ENCODE peak calls at places on chromosome 21, in five cellular contexts. One of them, this sample, is unnamed.

GRCh38 chr21:30434033-30434631 is 4.1 kb downstream of the KRTAP13-4 start:
- DNase-seq in H1: peak
- DNase-seq in IMR-90: no peak
- DNase-seq in H9: peak
- DNase-seq in neuronal stem cell: peak
- DNase-seq in this sample: peak

GRCh38 chr21:35234725-35235124 is 185.6 kb upstream of the RUNX1 start:
- DNase-seq in IMR-90: no peak
- DNase-seq in neuronal stem cell: no peak
- DNase-seq in H9: no peak
- DNase-seq in H1: no peak
- DNase-seq in this sample: no peak

GRCh38 chr21:28124541-28124940 is 868.1 kb downstream of the LTN1 start:
- DNase-seq in IMR-90: peak
- DNase-seq in H1: no peak
- DNase-seq in H9: no peak
- DNase-seq in neuronal stem cell: no peak
- DNase-seq in this sample: no peak

GRCh38 chr21:20996421-20997307 is 1.5 kb upstream of the NCAM2 start:
- DNase-seq in neuronal stem cell: peak
- DNase-seq in H1: no peak
- DNase-seq in IMR-90: peak
- DNase-seq in H9: peak
- DNase-seq in this sample: no peak

GRCh38 chr21:44878053-44878982 is 4.8 kb upstream of the PTTG1IP start:
- DNase-seq in H9: no peak
- DNase-seq in neuronal stem cell: no peak
- DNase-seq in H1: no peak
- DNase-seq in IMR-90: peak
- DNase-seq in this sample: peak

GRCh38 chr21:27060190-27060589 is 93.3 kb upstream of the ADAMTS5 start:
- DNase-seq in IMR-90: peak
- DNase-seq in H9: no peak
- DNase-seq in neuronal stem cell: no peak
- DNase-seq in H1: no peak
- DNase-seq in this sample: no peak

GRCh38 chr21:26115346-26115745 is 55.2 kb downstream of the APP start:
- DNase-seq in H1: no peak
- DNase-seq in H9: no peak
- DNase-seq in neuronal stem cell: no peak
- DNase-seq in IMR-90: no peak
- DNase-seq in this sample: no peak

GRCh38 chr21:42120056-42120903 is 49.2 kb downstream of the UMODL1 start:
- DNase-seq in IMR-90: no peak
- DNase-seq in neuronal stem cell: no peak
- DNase-seq in H1: no peak
- DNase-seq in H9: peak
- DNase-seq in this sample: peak

GRCh38 chr21:43917515-43918384 is 52.7 kb downstream of the AGPAT3 start:
- DNase-seq in H1: no peak
- DNase-seq in H9: no peak
- DNase-seq in neuronal stem cell: no peak
- DNase-seq in IMR-90: no peak
- DNase-seq in this sample: no peak

GRCh38 chr21:42332557-42332956 is 17.3 kb upstream of the TFF3 start:
- DNase-seq in H9: no peak
- DNase-seq in IMR-90: no peak
- DNase-seq in neuronal stem cell: no peak
- DNase-seq in H1: no peak
- DNase-seq in this sample: no peak

GRCh38 chr21:42376338-42376982 is 10.1 kb upstream of the TFF1 start:
- DNase-seq in H1: no peak
- DNase-seq in neuronal stem cell: no peak
- DNase-seq in IMR-90: no peak
- DNase-seq in H9: peak
- DNase-seq in this sample: no peak

GRCh38 chr21:29342394-29342957 is 43.8 kb downstream of the BACH1 start:
- DNase-seq in IMR-90: peak
- DNase-seq in neuronal stem cell: no peak
- DNase-seq in H1: no peak
- DNase-seq in H9: no peak
- DNase-seq in this sample: peak

GRCh38 chr21:40770435-40771055 is 76.4 kb downstream of the DSCAM start:
- DNase-seq in neuronal stem cell: no peak
- DNase-seq in H9: no peak
- DNase-seq in IMR-90: no peak
- DNase-seq in H1: no peak
- DNase-seq in this sample: no peak

GRCh38 chr21:26845750-26846035 is 484 bp upstream of the ADAMTS1 start:
- DNase-seq in H9: no peak
- DNase-seq in H1: no peak
- DNase-seq in IMR-90: no peak
- DNase-seq in neuronal stem cell: no peak
- DNase-seq in this sample: no peak

GRCh38 chr21:25615880-25616279 is 8.6 kb upstream of the MRPL39 start:
- DNase-seq in IMR-90: no peak
- DNase-seq in neuronal stem cell: no peak
- DNase-seq in H1: no peak
- DNase-seq in H9: no peak
- DNase-seq in this sample: no peak

GRCh38 chr21:37257967-37258877 is 8.9 kb downstream of the VPS26C start:
- DNase-seq in H9: peak
- DNase-seq in H1: no peak
- DNase-seq in IMR-90: peak
- DNase-seq in neuronal stem cell: peak
- DNase-seq in this sample: no peak

GRCh38 chr21:42309753-42310213 is 5.4 kb downstream of the TFF3 start:
- DNase-seq in H9: peak
- DNase-seq in neuronal stem cell: peak
- DNase-seq in H1: no peak
- DNase-seq in IMR-90: peak
- DNase-seq in this sample: peak

GRCh38 chr21:41972511-41973205 is 18.8 kb upstream of the C2CD2 start:
- DNase-seq in IMR-90: no peak
- DNase-seq in H1: no peak
- DNase-seq in neuronal stem cell: no peak
- DNase-seq in H9: no peak
- DNase-seq in this sample: peak

GRCh38 chr21:34306246-34306645 is 57.6 kb upstream of the KCNE2 start:
- DNase-seq in IMR-90: no peak
- DNase-seq in H1: no peak
- DNase-seq in H9: no peak
- DNase-seq in neuronal stem cell: no peak
- DNase-seq in this sample: no peak

GRCh38 chr21:41621523-41621922 is 113.6 kb upstream of the TMPRSS2 start:
- DNase-seq in neuronal stem cell: no peak
- DNase-seq in H9: no peak
- DNase-seq in H1: no peak
- DNase-seq in IMR-90: no peak
- DNase-seq in this sample: no peak

GRCh38 chr21:42262826-42263225 is 43.9 kb downstream of the ABCG1 start:
- DNase-seq in H1: no peak
- DNase-seq in IMR-90: peak
- DNase-seq in H9: no peak
- DNase-seq in neuronal stem cell: no peak
- DNase-seq in this sample: no peak

GRCh38 chr21:43956667-43957030 is 55.5 kb upstream of the TRAPPC10 start:
- DNase-seq in neuronal stem cell: no peak
- DNase-seq in H1: no peak
- DNase-seq in H9: no peak
- DNase-seq in IMR-90: peak
- DNase-seq in this sample: no peak

GRCh38 chr21:40204956-40205355 is 337.7 kb downstream of the PCP4 start:
- DNase-seq in neuronal stem cell: no peak
- DNase-seq in H9: no peak
- DNase-seq in IMR-90: no peak
- DNase-seq in H1: no peak
- DNase-seq in this sample: no peak

GRCh38 chr21:31514598-31514997 is 144.9 kb upstream of the SOD1 start:
- DNase-seq in H1: no peak
- DNase-seq in neuronal stem cell: peak
- DNase-seq in H9: peak
- DNase-seq in IMR-90: no peak
- DNase-seq in this sample: no peak

GRCh38 chr21:36852864-36853263 is 113.6 kb downstream of the HLCS start:
- DNase-seq in neuronal stem cell: no peak
- DNase-seq in H1: no peak
- DNase-seq in H9: no peak
- DNase-seq in IMR-90: no peak
- DNase-seq in this sample: no peak

GRCh38 chr21:26769613-26770188 is 75.5 kb downstream of the ADAMTS1 start:
- DNase-seq in neuronal stem cell: no peak
- DNase-seq in H1: no peak
- DNase-seq in H9: no peak
- DNase-seq in IMR-90: peak
- DNase-seq in this sample: peak

GRCh38 chr21:44653656-44654575 is 543 bp downstream of the KRTAP12-4 start:
- DNase-seq in H1: no peak
- DNase-seq in H9: no peak
- DNase-seq in IMR-90: no peak
- DNase-seq in neuronal stem cell: no peak
- DNase-seq in this sample: no peak

DNA sequence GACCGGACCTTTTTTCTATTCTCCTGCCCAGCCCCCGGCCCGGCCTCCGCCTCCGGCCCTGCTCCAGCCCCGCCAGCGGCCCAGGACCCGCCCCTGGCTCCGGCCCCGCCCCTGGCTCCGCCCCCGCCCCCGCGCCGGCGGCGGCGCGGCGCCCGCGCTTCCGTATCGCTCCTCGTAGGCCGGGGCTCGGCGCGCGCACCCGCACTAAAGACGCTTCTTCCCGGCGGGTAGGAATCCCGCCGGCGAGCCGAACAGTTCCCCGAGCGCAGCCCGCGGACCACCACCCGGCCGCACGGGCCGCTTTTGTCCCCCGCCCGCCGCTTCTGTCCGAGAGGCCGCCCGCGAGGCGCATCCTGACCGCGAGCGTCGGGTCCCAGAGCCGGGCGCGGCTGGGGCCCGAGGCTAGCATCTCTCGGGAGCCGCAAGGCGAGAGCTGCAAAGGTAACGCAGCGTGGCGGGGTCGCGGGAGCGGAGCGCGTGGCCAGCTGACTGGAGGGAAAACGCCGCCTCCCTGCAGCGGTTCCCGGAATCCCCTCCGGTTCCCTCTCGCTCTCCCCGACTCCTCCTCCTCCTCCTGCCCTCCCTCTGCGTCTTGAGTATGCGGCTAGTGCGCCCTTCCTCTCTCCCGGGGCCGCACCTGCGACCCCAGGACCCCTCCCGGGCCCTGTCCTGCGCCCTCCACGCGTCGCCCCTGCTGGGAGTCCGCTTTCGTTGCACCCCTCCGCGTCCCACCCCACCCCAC is at the start of gene IFNAR2:
- DNase-seq in neuronal stem cell: peak
- DNase-seq in H9: peak
- DNase-seq in H1: peak
- DNase-seq in IMR-90: peak
- DNase-seq in this sample: peak
- H3K18ac ChIP-seq in neuronal stem cell: peak
- H3K18ac ChIP-seq in H9: peak
- H3K18ac ChIP-seq in H1: peak
- H3K18ac ChIP-seq in IMR-90: peak
- H3K18ac ChIP-seq in this sample: peak

DNA sequence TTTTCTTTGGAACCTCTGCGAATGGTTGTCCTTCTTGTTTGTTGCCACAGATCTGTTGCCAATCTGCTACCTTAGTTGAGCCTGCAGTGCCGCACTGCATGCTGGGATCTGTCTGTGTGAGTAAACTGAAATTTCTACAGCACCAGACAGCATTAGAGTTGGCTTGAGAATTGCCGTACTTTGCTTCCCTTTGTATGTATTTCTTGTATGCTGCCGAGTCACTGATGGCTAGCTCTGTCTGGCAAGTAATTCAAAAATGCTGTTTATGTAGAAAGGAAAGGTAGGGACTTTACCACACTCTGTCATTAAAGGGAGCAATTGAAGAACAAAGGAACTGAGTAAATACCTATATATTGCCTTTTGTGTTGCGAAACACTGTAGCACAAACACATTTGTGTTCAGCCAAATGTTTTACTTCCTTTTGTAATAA is 857.4 kb downstream of the USP25 start:
- DNase-seq in neuronal stem cell: no peak
- DNase-seq in H1: no peak
- DNase-seq in IMR-90: peak
- DNase-seq in H9: peak
- DNase-seq in this sample: no peak
- H3K4me2 ChIP-seq in neuronal stem cell: no peak
- H3K4me2 ChIP-seq in H1: no peak
- H3K4me2 ChIP-seq in IMR-90: peak
- H3K4me2 ChIP-seq in H9: no peak
- H3K4me2 ChIP-seq in this sample: no peak

GRCh38 chr21:45982758-45983731 is 1.5 kb downstream of the COL6A1 start:
- DNase-seq in H1: no peak
- DNase-seq in neuronal stem cell: no peak
- DNase-seq in IMR-90: no peak
- DNase-seq in H9: no peak
- DNase-seq in this sample: no peak
- H3K18ac ChIP-seq in H1: peak
- H3K18ac ChIP-seq in neuronal stem cell: peak
- H3K18ac ChIP-seq in IMR-90: peak
- H3K18ac ChIP-seq in H9: no peak
- H3K18ac ChIP-seq in this sample: no peak

GRCh38 chr21:38325761-38326420 is 69.1 kb downstream of the KCNJ15 start:
- DNase-seq in neuronal stem cell: no peak
- DNase-seq in H9: no peak
- DNase-seq in H1: no peak
- DNase-seq in IMR-90: no peak
- DNase-seq in this sample: peak

GRCh38 chr21:38326899-38327298 is 70.1 kb downstream of the KCNJ15 start:
- DNase-seq in neuronal stem cell: no peak
- DNase-seq in H9: no peak
- DNase-seq in H1: no peak
- DNase-seq in IMR-90: no peak
- DNase-seq in this sample: no peak

GRCh38 chr21:38327984-38328383 is 71.2 kb downstream of the KCNJ15 start:
- DNase-seq in neuronal stem cell: no peak
- DNase-seq in IMR-90: no peak
- DNase-seq in H1: no peak
- DNase-seq in H9: no peak
- DNase-seq in this sample: no peak

GRCh38 chr21:38325216-38325615 is 68.4 kb downstream of the KCNJ15 start:
- DNase-seq in H1: no peak
- DNase-seq in H9: no peak
- DNase-seq in neuronal stem cell: no peak
- DNase-seq in IMR-90: no peak
- DNase-seq in this sample: no peak

DNA sequence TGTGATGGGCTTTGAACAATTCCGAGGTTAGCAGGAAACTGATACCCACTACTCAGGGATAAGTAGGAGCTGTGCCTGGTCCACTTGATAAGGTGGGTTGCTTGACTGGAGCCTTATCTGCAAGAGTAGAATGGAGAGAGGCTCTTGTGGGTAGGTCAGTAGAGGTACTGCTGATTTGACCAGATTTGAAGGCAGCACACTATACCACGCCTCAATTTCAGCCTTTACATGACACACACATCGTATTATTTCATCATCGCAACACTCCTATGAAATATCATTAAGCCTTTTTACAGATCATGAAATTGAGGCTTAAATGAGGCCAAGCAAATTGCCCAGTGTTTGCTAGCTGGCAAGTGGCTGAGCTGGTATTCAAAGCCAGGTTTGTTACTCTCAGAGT is 69.6 kb downstream of the KCNJ15 start:
- DNase-seq in H9: no peak
- DNase-seq in neuronal stem cell: no peak
- DNase-seq in H1: no peak
- DNase-seq in IMR-90: no peak
- DNase-seq in this sample: no peak
- H3K4me2 ChIP-seq in H9: no peak
- H3K4me2 ChIP-seq in neuronal stem cell: no peak
- H3K4me2 ChIP-seq in H1: no peak
- H3K4me2 ChIP-seq in IMR-90: no peak
- H3K4me2 ChIP-seq in this sample: no peak

This sample was measured in trophoblast cell.